ENCODE peak calls at places on chromosomes 7 and 10, in eight cellular contexts. One of them, this sample, is unnamed.

GRCh38 chr7:30922596-30922995 is 10.9 kb downstream of the AQP1 start:
- DNase-seq in HepG2: no peak
- DNase-seq in kidney: peak; percentile 46
- DNase-seq in fibroblast of mammary gland: no peak
- DNase-seq in astrocyte of the cerebellum: no peak
- DNase-seq in tibial artery: peak; percentile 18
- DNase-seq in CD8-positive, alpha-beta T cell: no peak
- DNase-seq in AG10803: no peak
- DNase-seq in this sample: no peak

GRCh38 chr10:44385726-44386438 is 985 bp upstream of the CXCL12 start:
- DNase-seq in HepG2: no peak
- DNase-seq in kidney: peak; percentile 83
- DNase-seq in fibroblast of mammary gland: no peak
- DNase-seq in astrocyte of the cerebellum: no peak
- DNase-seq in tibial artery: peak; percentile 22
- DNase-seq in CD8-positive, alpha-beta T cell: no peak
- DNase-seq in AG10803: no peak
- DNase-seq in this sample: no peak

GRCh38 chr7:130595986-130596385 is 72.6 kb downstream of the COPG2 start:
- DNase-seq in HepG2: no peak
- DNase-seq in kidney: peak; percentile 45
- DNase-seq in fibroblast of mammary gland: peak; percentile 31
- DNase-seq in astrocyte of the cerebellum: no peak
- DNase-seq in tibial artery: no peak
- DNase-seq in CD8-positive, alpha-beta T cell: no peak
- DNase-seq in AG10803: peak; percentile 13
- DNase-seq in this sample: no peak

GRCh38 chr7:142749218-142749993 is at the start of gene PRSS1:
- DNase-seq in HepG2: no peak
- DNase-seq in kidney: no peak
- DNase-seq in fibroblast of mammary gland: no peak
- DNase-seq in astrocyte of the cerebellum: no peak
- DNase-seq in tibial artery: no peak
- DNase-seq in CD8-positive, alpha-beta T cell: no peak
- DNase-seq in AG10803: no peak
- DNase-seq in this sample: no peak

GRCh38 chr10:3909339-3909738 is 124.3 kb upstream of the KLF6 start:
- DNase-seq in HepG2: no peak
- DNase-seq in kidney: no peak
- DNase-seq in fibroblast of mammary gland: no peak
- DNase-seq in astrocyte of the cerebellum: no peak
- DNase-seq in tibial artery: no peak
- DNase-seq in CD8-positive, alpha-beta T cell: no peak
- DNase-seq in AG10803: no peak
- DNase-seq in this sample: no peak

GRCh38 chr10:61905837-61906236 is 4.3 kb downstream of the ARID5B start:
- DNase-seq in HepG2: no peak
- DNase-seq in kidney: no peak
- DNase-seq in fibroblast of mammary gland: no peak
- DNase-seq in astrocyte of the cerebellum: no peak
- DNase-seq in tibial artery: no peak
- DNase-seq in CD8-positive, alpha-beta T cell: no peak
- DNase-seq in AG10803: no peak
- DNase-seq in this sample: no peak

GRCh38 chr7:5143106-5143505 is 46.9 kb upstream of the WIPI2 start:
- DNase-seq in HepG2: no peak
- DNase-seq in kidney: no peak
- DNase-seq in fibroblast of mammary gland: no peak
- DNase-seq in astrocyte of the cerebellum: no peak
- DNase-seq in tibial artery: no peak
- DNase-seq in CD8-positive, alpha-beta T cell: peak; percentile 38
- DNase-seq in AG10803: no peak
- DNase-seq in this sample: no peak

GRCh38 chr10:119413738-119414611 is 128.5 kb downstream of the RGS10 start:
- DNase-seq in HepG2: no peak
- DNase-seq in kidney: peak; percentile 90
- DNase-seq in fibroblast of mammary gland: peak; percentile 84
- DNase-seq in astrocyte of the cerebellum: peak; percentile 78
- DNase-seq in tibial artery: no peak
- DNase-seq in CD8-positive, alpha-beta T cell: no peak
- DNase-seq in AG10803: peak; percentile 47
- DNase-seq in this sample: peak; percentile 97

GRCh38 chr7:142612264-142612881 is 136.9 kb upstream of the PRSS1 start:
- DNase-seq in HepG2: no peak
- DNase-seq in kidney: no peak
- DNase-seq in fibroblast of mammary gland: peak; percentile 83
- DNase-seq in astrocyte of the cerebellum: no peak
- DNase-seq in tibial artery: no peak
- DNase-seq in CD8-positive, alpha-beta T cell: no peak
- DNase-seq in AG10803: peak; percentile 26
- DNase-seq in this sample: peak; percentile 74

GRCh38 chr10:97589479-97589878 is at the start of gene C10orf62:
- DNase-seq in HepG2: no peak
- DNase-seq in kidney: no peak
- DNase-seq in fibroblast of mammary gland: no peak
- DNase-seq in astrocyte of the cerebellum: no peak
- DNase-seq in tibial artery: no peak
- DNase-seq in CD8-positive, alpha-beta T cell: no peak
- DNase-seq in AG10803: no peak
- DNase-seq in this sample: no peak

GRCh38 chr10:104034401-104035053 is 51.2 kb downstream of the COL17A1 start:
- DNase-seq in HepG2: no peak
- DNase-seq in kidney: no peak
- DNase-seq in fibroblast of mammary gland: no peak
- DNase-seq in astrocyte of the cerebellum: no peak
- DNase-seq in tibial artery: no peak
- DNase-seq in CD8-positive, alpha-beta T cell: no peak
- DNase-seq in AG10803: no peak
- DNase-seq in this sample: no peak

GRCh38 chr10:73871295-73871914 is 3.0 kb downstream of the CAMK2G start:
- DNase-seq in HepG2: no peak
- DNase-seq in kidney: no peak
- DNase-seq in fibroblast of mammary gland: no peak
- DNase-seq in astrocyte of the cerebellum: no peak
- DNase-seq in tibial artery: no peak
- DNase-seq in CD8-positive, alpha-beta T cell: no peak
- DNase-seq in AG10803: no peak
- DNase-seq in this sample: no peak

GRCh38 chr7:139991267-139991666 is 71.5 kb downstream of the PARP12 start:
- DNase-seq in HepG2: peak; percentile 63
- DNase-seq in kidney: no peak
- DNase-seq in fibroblast of mammary gland: no peak
- DNase-seq in astrocyte of the cerebellum: no peak
- DNase-seq in tibial artery: no peak
- DNase-seq in CD8-positive, alpha-beta T cell: no peak
- DNase-seq in AG10803: no peak
- DNase-seq in this sample: no peak

GRCh38 chr10:30986027-30986672 is 45.5 kb downstream of the ZNF438 start:
- DNase-seq in HepG2: no peak
- DNase-seq in kidney: no peak
- DNase-seq in fibroblast of mammary gland: peak; percentile 72
- DNase-seq in astrocyte of the cerebellum: no peak
- DNase-seq in tibial artery: no peak
- DNase-seq in CD8-positive, alpha-beta T cell: no peak
- DNase-seq in AG10803: peak; percentile 58
- DNase-seq in this sample: peak; percentile 56

GRCh38 chr7:142956951-142957623 is 5.1 kb downstream of the KEL start:
- DNase-seq in HepG2: no peak
- DNase-seq in kidney: no peak
- DNase-seq in fibroblast of mammary gland: no peak
- DNase-seq in astrocyte of the cerebellum: no peak
- DNase-seq in tibial artery: no peak
- DNase-seq in CD8-positive, alpha-beta T cell: no peak
- DNase-seq in AG10803: no peak
- DNase-seq in this sample: no peak

GRCh38 chr10:1601371-1601906 is 135.9 kb downstream of the ADARB2 start:
- DNase-seq in HepG2: no peak
- DNase-seq in kidney: no peak
- DNase-seq in fibroblast of mammary gland: no peak
- DNase-seq in astrocyte of the cerebellum: no peak
- DNase-seq in tibial artery: no peak
- DNase-seq in CD8-positive, alpha-beta T cell: no peak
- DNase-seq in AG10803: no peak
- DNase-seq in this sample: no peak

GRCh38 chr10:132439025-132439388 is 42.0 kb downstream of the PWWP2B start:
- DNase-seq in HepG2: no peak
- DNase-seq in kidney: peak; percentile 81
- DNase-seq in fibroblast of mammary gland: no peak
- DNase-seq in astrocyte of the cerebellum: no peak
- DNase-seq in tibial artery: no peak
- DNase-seq in CD8-positive, alpha-beta T cell: no peak
- DNase-seq in AG10803: no peak
- DNase-seq in this sample: no peak

GRCh38 chr10:70475661-70476060 is 2.9 kb upstream of the PALD1 start:
- DNase-seq in HepG2: no peak
- DNase-seq in kidney: no peak
- DNase-seq in fibroblast of mammary gland: no peak
- DNase-seq in astrocyte of the cerebellum: no peak
- DNase-seq in tibial artery: no peak
- DNase-seq in CD8-positive, alpha-beta T cell: no peak
- DNase-seq in AG10803: no peak
- DNase-seq in this sample: no peak

GRCh38 chr7:2903686-2904162 is 59.6 kb upstream of the GNA12 start:
- DNase-seq in HepG2: peak; percentile 36
- DNase-seq in kidney: peak; percentile 63
- DNase-seq in fibroblast of mammary gland: no peak
- DNase-seq in astrocyte of the cerebellum: no peak
- DNase-seq in tibial artery: no peak
- DNase-seq in CD8-positive, alpha-beta T cell: no peak
- DNase-seq in AG10803: no peak
- DNase-seq in this sample: no peak

GRCh38 chr10:108203905-108204527 is 1039.5 kb upstream of the SORCS1 start:
- DNase-seq in HepG2: no peak
- DNase-seq in kidney: no peak
- DNase-seq in fibroblast of mammary gland: no peak
- DNase-seq in astrocyte of the cerebellum: no peak
- DNase-seq in tibial artery: no peak
- DNase-seq in CD8-positive, alpha-beta T cell: no peak
- DNase-seq in AG10803: no peak
- DNase-seq in this sample: no peak

GRCh38 chr7:1619152-1620079 is 49.6 kb upstream of the PSMG3 start:
- DNase-seq in HepG2: no peak
- DNase-seq in kidney: no peak
- DNase-seq in fibroblast of mammary gland: no peak
- DNase-seq in astrocyte of the cerebellum: no peak
- DNase-seq in tibial artery: no peak
- DNase-seq in CD8-positive, alpha-beta T cell: no peak
- DNase-seq in AG10803: no peak
- DNase-seq in this sample: no peak

GRCh38 chr7:47847207-47847606 is 101.1 kb downstream of the PKD1L1 start:
- DNase-seq in HepG2: no peak
- DNase-seq in kidney: no peak
- DNase-seq in fibroblast of mammary gland: no peak
- DNase-seq in astrocyte of the cerebellum: no peak
- DNase-seq in tibial artery: no peak
- DNase-seq in CD8-positive, alpha-beta T cell: no peak
- DNase-seq in AG10803: no peak
- DNase-seq in this sample: no peak

GRCh38 chr7:47852330-47853245 is 95.7 kb downstream of the PKD1L1 start:
- DNase-seq in HepG2: no peak
- DNase-seq in kidney: no peak
- DNase-seq in fibroblast of mammary gland: peak; percentile 16
- DNase-seq in astrocyte of the cerebellum: no peak
- DNase-seq in tibial artery: no peak
- DNase-seq in CD8-positive, alpha-beta T cell: no peak
- DNase-seq in AG10803: no peak
- DNase-seq in this sample: no peak
- TF ChIP-seq CTCF in HepG2: peak; percentile 50
- TF ChIP-seq CTCF in kidney: no peak
- TF ChIP-seq CTCF in fibroblast of mammary gland: peak; percentile 36
- TF ChIP-seq CTCF in astrocyte of the cerebellum: no peak
- TF ChIP-seq CTCF in tibial artery: no peak
- TF ChIP-seq CTCF in CD8-positive, alpha-beta T cell: no peak
- TF ChIP-seq CTCF in AG10803: peak; percentile 27
- TF ChIP-seq CTCF in this sample: no peak

GRCh38 chr10:7302393-7303054 is 108.3 kb downstream of the SFMBT2 start:
- DNase-seq in HepG2: no peak
- DNase-seq in kidney: no peak
- DNase-seq in fibroblast of mammary gland: peak; percentile 39
- DNase-seq in astrocyte of the cerebellum: no peak
- DNase-seq in tibial artery: no peak
- DNase-seq in CD8-positive, alpha-beta T cell: no peak
- DNase-seq in AG10803: no peak
- DNase-seq in this sample: peak; percentile 60
- H3K4me3 ChIP-seq in HepG2: no peak overlapping the region
- H3K4me3 ChIP-seq in kidney: no peak overlapping the region
- H3K4me3 ChIP-seq in fibroblast of mammary gland: no peak overlapping the region
- H3K4me3 ChIP-seq in astrocyte of the cerebellum: no peak overlapping the region
- H3K4me3 ChIP-seq in tibial artery: no peak overlapping the region
- H3K4me3 ChIP-seq in CD8-positive, alpha-beta T cell: no peak overlapping the region
- H3K4me3 ChIP-seq in AG10803: no peak overlapping the region
- H3K4me3 ChIP-seq in this sample: no peak overlapping the region

DNA sequence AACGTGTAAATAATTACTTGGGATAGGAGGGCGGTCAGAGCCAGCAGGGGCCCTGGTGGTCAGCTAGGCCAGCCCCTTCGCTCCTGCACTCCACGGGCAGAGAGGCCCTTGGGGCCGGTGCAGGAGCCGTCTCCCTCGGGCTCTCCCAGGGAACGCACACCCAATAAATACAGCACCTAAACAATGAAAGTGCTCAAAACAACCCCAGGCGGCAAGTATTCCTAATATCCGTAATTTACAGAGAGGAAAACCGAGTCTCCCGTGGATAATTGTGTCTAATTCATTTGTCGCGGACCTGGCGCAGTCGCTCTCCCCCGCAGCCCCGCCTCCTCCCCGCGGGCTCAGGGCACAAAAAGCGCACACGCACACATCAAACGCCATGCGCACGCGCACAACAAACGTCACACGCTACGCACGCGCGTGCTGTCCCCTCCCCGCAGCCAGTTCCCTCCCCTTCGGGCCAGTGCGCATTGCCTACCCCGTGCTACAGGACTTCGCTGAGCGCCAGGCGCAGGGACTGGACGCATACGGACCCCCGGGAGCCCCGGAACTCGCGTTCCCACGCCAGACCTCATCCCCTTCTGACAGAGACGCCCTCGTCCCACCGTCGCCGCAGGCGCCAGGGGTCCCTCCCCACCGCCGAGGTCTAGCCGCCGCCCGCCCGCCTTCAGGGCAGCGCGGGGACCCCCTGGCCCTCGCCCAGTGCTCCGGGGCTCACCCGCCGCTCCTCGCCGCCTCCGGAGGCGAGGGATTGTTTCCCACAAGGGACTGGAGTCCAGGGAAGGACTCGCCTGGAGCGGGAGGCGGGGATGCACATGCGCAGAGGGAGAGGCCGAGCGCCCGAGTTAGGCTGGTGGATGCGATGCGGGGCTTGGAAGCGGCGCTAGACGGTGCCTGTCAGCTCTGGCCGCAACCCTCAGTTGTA is at the start of gene ZNF248:
- DNase-seq in HepG2: peak; percentile 93
- DNase-seq in kidney: peak; percentile 99
- DNase-seq in fibroblast of mammary gland: peak; percentile 96
- DNase-seq in astrocyte of the cerebellum: peak; percentile 91
- DNase-seq in tibial artery: peak; percentile 96
- DNase-seq in CD8-positive, alpha-beta T cell: peak; percentile 92
- DNase-seq in AG10803: peak; percentile 96
- DNase-seq in this sample: peak; percentile 99
- TF ChIP-seq CTCF in HepG2: peak; percentile 36
- TF ChIP-seq CTCF in kidney: no peak
- TF ChIP-seq CTCF in fibroblast of mammary gland: no peak
- TF ChIP-seq CTCF in astrocyte of the cerebellum: peak; percentile 11
- TF ChIP-seq CTCF in tibial artery: no peak
- TF ChIP-seq CTCF in CD8-positive, alpha-beta T cell: no peak
- TF ChIP-seq CTCF in AG10803: peak; percentile 14
- TF ChIP-seq CTCF in this sample: no peak

GRCh38 chr10:56662765-56663447 is 301.8 kb upstream of the ZWINT start:
- DNase-seq in HepG2: no peak
- DNase-seq in kidney: no peak
- DNase-seq in fibroblast of mammary gland: no peak
- DNase-seq in astrocyte of the cerebellum: no peak
- DNase-seq in tibial artery: no peak
- DNase-seq in CD8-positive, alpha-beta T cell: no peak
- DNase-seq in AG10803: no peak
- DNase-seq in this sample: no peak
- H3K4me3 ChIP-seq in HepG2: no peak overlapping the region
- H3K4me3 ChIP-seq in kidney: no peak overlapping the region
- H3K4me3 ChIP-seq in fibroblast of mammary gland: no peak overlapping the region
- H3K4me3 ChIP-seq in astrocyte of the cerebellum: no peak overlapping the region
- H3K4me3 ChIP-seq in tibial artery: no peak overlapping the region
- H3K4me3 ChIP-seq in CD8-positive, alpha-beta T cell: no peak overlapping the region
- H3K4me3 ChIP-seq in AG10803: no peak overlapping the region
- H3K4me3 ChIP-seq in this sample: no peak overlapping the region